ENCODE peak calls at places on chromosomes 5 and 9, in five cellular contexts. J is K562; Y is PC-3; Q is CD8-positive, alpha-beta memory T cell; N is heart left ventricle. K is an unnamed sample.

GRCh38 chr5:154842689-154843530 is 7.5 kb downstream of the FAXDC2 start:
- DNase-seq in N (no peak), J (no peak), Y (no peak), Q (no peak), K (no peak)

GRCh38 chr5:24909210-24909609 is 264.4 kb upstream of the CDH10 start:
- DNase-seq in Y (no peak), J (no peak), N (no peak), Q (no peak), K (no peak)

GRCh38 chr9:120767451-120767850 is 25.8 kb downstream of the FBXW2 start:
- DNase-seq in N (no peak), Q (no peak), J (no peak), Y (peak), K (no peak)

GRCh38 chr5:102762095-102762534 is 7.0 kb downstream of the PAM start:
- DNase-seq in Q (no peak), J (no peak), N (no peak), Y (peak), K (no peak)

GRCh38 chr5:123610665-123611406 is 98.9 kb downstream of the CSNK1G3 start:
- DNase-seq in N (no peak), Q (peak), J (peak), Y (peak), K (no peak)

GRCh38 chr5:6902597-6902996 is 189.4 kb downstream of the TENT4A start:
- DNase-seq in Y (no peak), N (no peak), J (no peak), Q (no peak), K (no peak)

GRCh38 chr9:70054546-70054945 is 10.9 kb downstream of the MAMDC2 start:
- DNase-seq in Q (no peak), Y (no peak), J (no peak), N (no peak), K (no peak)

GRCh38 chr9:33164138-33164809 is 2.9 kb downstream of the B4GALT1 start:
- DNase-seq in Q (peak), N (no peak), J (no peak), Y (no peak), K (no peak)

GRCh38 chr9:89537166-89537565 is 39.3 kb upstream of the SEMA4D start:
- DNase-seq in N (no peak), Q (no peak), J (no peak), Y (no peak), K (no peak)

GRCh38 chr5:53167836-53168235 is 58.3 kb upstream of the MOCS2 start:
- DNase-seq in Q (no peak), Y (no peak), J (no peak), N (no peak), K (no peak)

GRCh38 chr9:118595719-118596305 is 773.4 kb downstream of the BRINP1 start:
- DNase-seq in Y (peak), Q (no peak), N (no peak), J (no peak), K (no peak)

GRCh38 chr5:104184264-104184663 is 621.7 kb upstream of the NUDT12 start:
- DNase-seq in Y (peak), N (no peak), Q (no peak), J (no peak), K (no peak)

GRCh38 chr9:131734165-131734610 is 5.7 kb downstream of the RAPGEF1 start:
- DNase-seq in N (peak), Y (peak), Q (peak), J (no peak), K (peak)

GRCh38 chr5:149575131-149575530 is 6.2 kb upstream of the ARHGEF37 start:
- DNase-seq in J (no peak), Q (no peak), Y (no peak), N (no peak), K (no peak)

GRCh38 chr5:181138258-181138657 is 7.3 kb upstream of the OR2V1 start:
- DNase-seq in Q (no peak), N (no peak), Y (no peak), J (peak), K (no peak)

GRCh38 chr5:33170414-33170813 is 270.4 kb upstream of the TARS1 start:
- DNase-seq in Y (no peak), N (no peak), J (no peak), Q (no peak), K (no peak)

GRCh38 chr5:127369772-127370171 is 79.2 kb downstream of the MEGF10 start:
- DNase-seq in J (no peak), N (no peak), Y (no peak), Q (no peak), K (no peak)

GRCh38 chr9:112337547-112337946 is 4.1 kb upstream of the PTBP3 start:
- DNase-seq in Q (no peak), N (no peak), Y (no peak), J (no peak), K (no peak)

GRCh38 chr9:74293479-74293878 is 203.7 kb upstream of the RORB start:
- DNase-seq in J (no peak), N (no peak), Y (no peak), Q (no peak), K (no peak)

GRCh38 chr9:78971505-78971904 is 600.3 kb upstream of the TLE4 start:
- DNase-seq in Y (no peak), N (no peak), Q (no peak), J (no peak), K (no peak)

GRCh38 chr9:104494808-104495207 is 9.3 kb upstream of the OR13F1 start:
- DNase-seq in Q (no peak), N (no peak), Y (peak), J (no peak), K (no peak)

GRCh38 chr9:93427655-93428379 is 23.7 kb upstream of the FAM120A start:
- DNase-seq in Q (no peak), N (no peak), J (peak), Y (no peak), K (no peak)

GRCh38 chr5:57499262-57500050 is 16.8 kb upstream of the ACTBL2 start:
- DNase-seq in Q (no peak), N (no peak), Y (peak), J (peak), K (no peak)

GRCh38 chr5:98825582-98826375 is 52.3 kb downstream of the RGMB start:
- DNase-seq in Q (no peak), N (no peak), Y (no peak), J (no peak), K (no peak)

GRCh38 chr5:135662683-135663082 is 83.9 kb upstream of the CXCL14 start:
- DNase-seq in Q (no peak), J (no peak), N (no peak), Y (no peak), K (no peak)

GRCh38 chr9:92726971-92727715 is 37.5 kb downstream of the BICD2 start:
- DNase-seq in J (no peak), Y (no peak), N (peak), Q (no peak), K (no peak)

GRCh38 chr9:133100518-133101355 is 20.3 kb downstream of the RALGDS start:
- DNase-seq in J (no peak), N (no peak), Y (no peak), Q (no peak), K (no peak)

GRCh38 chr5:126858441-126858840 is 81.5 kb downstream of the LMNB1 start:
- DNase-seq in Q (no peak), Y (no peak), N (no peak), J (no peak), K (no peak)

GRCh38 chr9:134063088-134063875 is 4.5 kb downstream of the BRD3 start:
- DNase-seq in Y (no peak), Q (no peak), J (no peak), N (no peak), K (no peak)

GRCh38 chr9:126692759-126693427 is 79.2 kb downstream of the LMX1B start:
- DNase-seq in Y (no peak), Q (no peak), J (no peak), N (peak), K (no peak)

GRCh38 chr5:156570615-156571014 is 243.7 kb downstream of the SGCD start:
- DNase-seq in Y (no peak), J (no peak), N (no peak), Q (no peak), K (no peak)
- H3K4me3 ChIP-seq in Y (no peak), J (no peak), N (no peak), Q (no peak), K (no peak)

GRCh38 chr5:169161022-169161680 is 139.8 kb downstream of the SLIT3 start:
- DNase-seq in N (no peak), J (no peak), Y (peak), Q (no peak), K (no peak)
- H3K27ac ChIP-seq in N (peak), J (no peak), Y (peak), Q (no peak), K (no peak)

DNA sequence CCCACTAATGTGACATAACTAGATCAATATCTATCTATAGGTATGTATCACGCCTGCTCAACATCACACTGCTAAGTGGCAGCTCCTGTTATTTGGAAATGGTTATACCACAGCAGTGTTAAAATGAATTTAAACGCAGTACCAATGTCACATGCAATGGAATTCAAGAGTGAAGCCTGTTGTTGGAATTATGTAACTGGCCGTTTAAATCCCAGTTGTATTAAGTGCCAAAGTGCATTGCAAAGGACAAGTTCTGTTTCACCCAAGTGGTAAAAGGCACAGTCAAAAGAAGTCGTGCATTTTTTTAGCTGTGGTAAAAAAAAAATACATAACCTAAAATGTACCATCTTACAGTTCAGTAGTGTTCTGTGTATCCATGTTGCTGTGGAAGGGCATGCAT is 4.3 kb downstream of the NTRK2 start:
- DNase-seq in N (no peak), J (no peak), Q (no peak), Y (no peak), K (no peak)
- H3K4me3 ChIP-seq in N (no peak), J (no peak), Q (no peak), Y (no peak), K (no peak)

DNA sequence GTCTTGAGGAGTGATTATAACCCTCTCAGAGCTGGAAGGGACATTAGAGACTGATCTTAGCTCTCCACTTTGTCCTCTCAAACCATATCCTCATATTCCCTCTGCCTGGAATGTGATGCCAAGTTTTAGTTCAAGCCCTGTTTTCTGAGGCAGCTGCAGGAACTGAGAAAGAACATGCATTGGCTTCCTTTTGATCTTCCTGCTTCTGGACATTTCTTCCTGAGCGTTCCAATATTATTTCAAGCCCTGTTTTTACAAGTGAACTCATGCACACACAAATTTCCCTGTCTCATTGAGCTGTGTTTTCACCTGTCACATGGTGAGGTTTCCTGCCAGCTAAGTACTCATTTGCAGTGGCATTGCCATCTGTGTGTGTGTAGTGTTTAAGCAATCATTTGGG is 17.0 kb downstream of the FOCAD start:
- DNase-seq in N (no peak), J (no peak), Y (no peak), Q (no peak), K (no peak)
- H3K27ac ChIP-seq in N (peak), J (no peak), Y (no peak), Q (no peak), K (no peak)

GRCh38 chr9:14353222-14354056 is 39.5 kb upstream of the NFIB start:
- DNase-seq in Q (peak), Y (peak), N (peak), J (peak), K (peak)
- H3K4me3 ChIP-seq in Q (no peak), Y (peak), N (peak), J (no peak), K (no peak)

DNA sequence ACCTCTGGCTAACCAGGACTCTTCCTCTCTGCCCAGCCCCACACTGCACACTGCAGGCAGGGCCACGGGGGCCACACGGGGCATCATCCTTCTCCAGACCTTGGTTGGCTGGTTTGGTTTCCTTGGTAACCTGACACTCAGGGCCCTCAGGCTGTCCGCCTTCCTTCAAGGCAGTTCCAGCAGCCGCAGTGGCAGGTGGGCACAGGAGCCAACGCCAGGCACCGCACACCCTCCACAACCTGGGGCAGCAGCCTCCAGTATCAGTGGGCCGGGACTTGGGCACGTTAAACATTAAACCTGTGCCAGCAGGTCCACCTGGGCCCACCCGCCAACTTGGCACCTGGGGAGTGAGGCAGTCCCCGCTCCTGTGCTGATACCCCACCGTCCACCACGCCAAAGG is 1.9 kb downstream of the NPDC1 start:
- DNase-seq in J (no peak), N (no peak), Y (no peak), Q (no peak), K (no peak)
- H3K27ac ChIP-seq in J (no peak), N (peak), Y (no peak), Q (no peak), K (no peak)

GRCh38 chr9:36488322-36488838 is 84.3 kb upstream of the MELK start:
- DNase-seq in N (no peak), Y (no peak), J (peak), Q (no peak), K (no peak)
- H3K4me3 ChIP-seq in N (peak), Y (peak), J (peak), Q (peak), K (peak)